ENCODE peak calls at places on chromosomes 11 and 22, in seven cellular contexts. A is stimulated activated naive CD4-positive, alpha-beta T cell; F is 8988T; D is MV-4-11; I is stromal cell of bone marrow; J is NCI-H1417; Y is naive thymus-derived CD8-positive, alpha-beta T cell. N is an unnamed sample.

GRCh38 chr11:132042296-132042695 is 671.9 kb downstream of the NTM start:
- DNase-seq in A (no peak), F (no peak), D (no peak), I (no peak), J (no peak), Y (no peak), N (no peak)

GRCh38 chr11:33819278-33819677 is 45.0 kb upstream of the FBXO3 start:
- DNase-seq in A (no peak), F (no peak), D (no peak), I (no peak), J (no peak), Y (no peak), N (no peak)

GRCh38 chr11:45052361-45052760 is 94.1 kb upstream of the PRDM11 start:
- DNase-seq in A (no peak), F (no peak), D (no peak), I (no peak), J (no peak), Y (no peak), N (no peak)

GRCh38 chr11:67293090-67293489 is 4.0 kb downstream of the ANKRD13D start:
- DNase-seq in A (no peak), F (no peak), D (no peak), I (no peak), J (no peak), Y (no peak), N (peak)

GRCh38 chr11:83070044-83070877 is 1.4 kb downstream of the RAB30 start:
- DNase-seq in A (no peak), F (no peak), D (no peak), I (no peak), J (no peak), Y (no peak), N (peak)

GRCh38 chr22:25348391-25348790 is 129.0 kb downstream of the CRYBB2 start:
- DNase-seq in A (no peak), F (no peak), D (no peak), I (no peak), J (no peak), Y (no peak), N (no peak)

GRCh38 chr11:10375280-10376048 is 70.6 kb downstream of the ADM start:
- DNase-seq in A (no peak), F (no peak), D (peak), I (peak), J (no peak), Y (no peak), N (peak)

GRCh38 chr11:8745431-8745986 is 62.9 kb downstream of the RPL27A start:
- DNase-seq in A (no peak), F (no peak), D (no peak), I (no peak), J (no peak), Y (no peak), N (peak)

GRCh38 chr22:45246060-45246985 is 5.6 kb upstream of the KIAA0930 start:
- DNase-seq in A (no peak), F (no peak), D (no peak), I (peak), J (no peak), Y (no peak), N (peak)

GRCh38 chr11:78080818-78081495 is 1.3 kb upstream of the NDUFC2 start:
- DNase-seq in A (no peak), F (no peak), D (peak), I (no peak), J (no peak), Y (no peak), N (peak)

GRCh38 chr11:47247502-47247901 is 1.1 kb downstream of the ACP2 start:
- DNase-seq in A (no peak), F (no peak), D (no peak), I (no peak), J (no peak), Y (no peak), N (no peak)